ENCODE peak calls at places on chromosomes 5 and 9, in seven cellular contexts. G is dorsolateral prefrontal cortex; R is effector memory CD4-positive, alpha-beta T cell; M is DMS153; U is HTR-8/SVneo; Y is kidney tubule cell; P is fibroblast of the conjunctiva. I is an unnamed sample.

GRCh38 chr5:137995747-137996123 is 37.1 kb downstream of the FAM13B start:
- DNase-seq in G (no peak), R (no peak), M (no peak), U (no peak), Y (no peak), P (no peak), I (no peak)

GRCh38 chr9:9003184-9003583 is 1203.6 kb upstream of the DMAC1 start:
- DNase-seq in G (peak; percentile 69), R (no peak), M (peak; percentile 44), U (no peak), Y (peak; percentile 34), P (peak; percentile 29), I (no peak)

GRCh38 chr5:147874910-147875367 is 3.6 kb upstream of the SCGB3A2 start:
- DNase-seq in G (no peak), R (no peak), M (no peak), U (no peak), Y (no peak), P (no peak), I (no peak)

GRCh38 chr5:146076455-146076854 is 28.9 kb downstream of the PLAC8L1 start:
- DNase-seq in G (no peak), R (no peak), M (peak; percentile 10), U (no peak), Y (no peak), P (no peak), I (no peak)

GRCh38 chr5:172180936-172181335 is 7.1 kb downstream of the STK10 start:
- DNase-seq in G (no peak), R (peak; percentile 33), M (no peak), U (no peak), Y (no peak), P (no peak), I (peak; percentile 34)

GRCh38 chr5:123088031-123088805 is 823 bp upstream of the PRDM6 start:
- DNase-seq in G (no peak), R (no peak), M (no peak), U (no peak), Y (no peak), P (no peak), I (no peak)

GRCh38 chr5:180598316-180598701 is 7.0 kb upstream of the SCGB3A1 start:
- DNase-seq in G (no peak), R (no peak), M (no peak), U (no peak), Y (no peak), P (no peak), I (no peak)

GRCh38 chr9:104293877-104294276 is 199.8 kb downstream of the SMC2 start:
- DNase-seq in G (no peak), R (no peak), M (no peak), U (no peak), Y (no peak), P (no peak), I (no peak)

GRCh38 chr9:87812375-87813118 is 70.1 kb upstream of the SPATA31E1 start:
- DNase-seq in G (no peak), R (no peak), M (no peak), U (peak; percentile 14), Y (peak; percentile 58), P (peak; percentile 27), I (no peak)

GRCh38 chr9:5851445-5851844 is 18.5 kb upstream of the ERMP1 start:
- DNase-seq in G (no peak), R (no peak), M (no peak), U (no peak), Y (peak; percentile 65), P (no peak), I (no peak)

GRCh38 chr9:128408963-128409431 is 11.7 kb upstream of the CERCAM start:
- DNase-seq in G (peak; percentile 89), R (no peak), M (no peak), U (no peak), Y (no peak), P (no peak), I (no peak)

GRCh38 chr5:33049845-33050244 is 338.7 kb downstream of the NPR3 start:
- DNase-seq in G (no peak), R (no peak), M (no peak), U (peak; percentile 89), Y (peak; percentile 98), P (peak; percentile 37), I (no peak)

GRCh38 chr9:82989949-82990348 is 73.0 kb downstream of the RASEF start:
- DNase-seq in G (no peak), R (no peak), M (no peak), U (no peak), Y (no peak), P (no peak), I (no peak)

GRCh38 chr5:95238560-95239325 is 46.2 kb downstream of the MCTP1 start:
- DNase-seq in G (no peak), R (no peak), M (no peak), U (peak; percentile 5), Y (peak; percentile 11), P (peak; percentile 30), I (no peak)